ENCODE peak calls at places on chromosomes 5 and 9, in four cellular contexts. One of them, this sample, is unnamed.
A peak's percentile ranks its signal among the peaks of the same experiment; 100 is the strongest.

GRCh38 chr5:160209917-160210316 is 19.4 kb upstream of the FABP6 start:
- DNase-seq in SK-N-SH: no peak
- DNase-seq in body of pancreas: peak; percentile 9
- DNase-seq in left ventricle myocardium inferior: no peak
- DNase-seq in this sample: no peak

GRCh38 chr9:110996436-110997224 is 41.6 kb downstream of the LPAR1 start:
- DNase-seq in body of pancreas: peak; percentile 28
- DNase-seq in left ventricle myocardium inferior: no peak
- DNase-seq in SK-N-SH: no peak
- DNase-seq in this sample: peak; percentile 39

GRCh38 chr9:104858846-104859245 is 69.1 kb downstream of the ABCA1 start:
- DNase-seq in SK-N-SH: no peak
- DNase-seq in left ventricle myocardium inferior: no peak
- DNase-seq in body of pancreas: no peak
- DNase-seq in this sample: no peak

GRCh38 chr9:112439171-112439570 is 47.5 kb upstream of the KIAA1958 start:
- DNase-seq in left ventricle myocardium inferior: no peak
- DNase-seq in body of pancreas: no peak
- DNase-seq in SK-N-SH: no peak
- DNase-seq in this sample: no peak

GRCh38 chr9:83503881-83504280 is 34.3 kb downstream of the FRMD3 start:
- DNase-seq in body of pancreas: no peak
- DNase-seq in left ventricle myocardium inferior: no peak
- DNase-seq in SK-N-SH: no peak
- DNase-seq in this sample: no peak

GRCh38 chr5:37575541-37576489 is 196.7 kb downstream of the WDR70 start:
- DNase-seq in body of pancreas: peak; percentile 10
- DNase-seq in SK-N-SH: no peak
- DNase-seq in left ventricle myocardium inferior: no peak
- DNase-seq in this sample: no peak

GRCh38 chr5:151080620-151081425 is at the start of gene TNIP1:
- DNase-seq in body of pancreas: peak; percentile 94
- DNase-seq in left ventricle myocardium inferior: peak; percentile 97
- DNase-seq in SK-N-SH: peak; percentile 98
- DNase-seq in this sample: peak; percentile 96

GRCh38 chr5:81778642-81779041 is 27.7 kb upstream of the SSBP2 start:
- DNase-seq in body of pancreas: peak; percentile 24
- DNase-seq in left ventricle myocardium inferior: no peak
- DNase-seq in SK-N-SH: no peak
- DNase-seq in this sample: no peak

GRCh38 chr9:35827486-35827885 is 1.0 kb downstream of the FAM221B start:
- DNase-seq in left ventricle myocardium inferior: no peak
- DNase-seq in body of pancreas: no peak
- DNase-seq in SK-N-SH: no peak
- DNase-seq in this sample: no peak

GRCh38 chr9:117737721-117738226 is 33.6 kb downstream of the TLR4 start:
- DNase-seq in SK-N-SH: no peak
- DNase-seq in body of pancreas: no peak
- DNase-seq in left ventricle myocardium inferior: no peak
- DNase-seq in this sample: no peak

GRCh38 chr5:132961887-132962286 is 1.5 kb downstream of the AFF4 start:
- DNase-seq in left ventricle myocardium inferior: no peak
- DNase-seq in body of pancreas: no peak
- DNase-seq in SK-N-SH: no peak
- DNase-seq in this sample: no peak

GRCh38 chr5:104635216-104635615 is 1072.6 kb upstream of the NUDT12 start:
- DNase-seq in SK-N-SH: no peak
- DNase-seq in body of pancreas: no peak
- DNase-seq in left ventricle myocardium inferior: no peak
- DNase-seq in this sample: no peak

GRCh38 chr5:143554918-143555477 is 151.5 kb upstream of the NR3C1 start:
- DNase-seq in body of pancreas: no peak
- DNase-seq in left ventricle myocardium inferior: no peak
- DNase-seq in SK-N-SH: no peak
- DNase-seq in this sample: no peak

GRCh38 chr5:96330532-96331140 is 102.4 kb downstream of the PCSK1 start:
- DNase-seq in left ventricle myocardium inferior: no peak
- DNase-seq in SK-N-SH: no peak
- DNase-seq in body of pancreas: no peak
- DNase-seq in this sample: no peak

GRCh38 chr5:133683646-133684290 is 71.4 kb upstream of the FSTL4 start:
- DNase-seq in left ventricle myocardium inferior: no peak
- DNase-seq in body of pancreas: no peak
- DNase-seq in SK-N-SH: no peak
- DNase-seq in this sample: peak; percentile 14

GRCh38 chr9:89759563-89759962 is 154.8 kb downstream of the GADD45G start:
- DNase-seq in body of pancreas: no peak
- DNase-seq in SK-N-SH: no peak
- DNase-seq in left ventricle myocardium inferior: no peak
- DNase-seq in this sample: no peak

GRCh38 chr5:113061851-113062631 is 85.4 kb downstream of the DCP2 start:
- DNase-seq in left ventricle myocardium inferior: no peak
- DNase-seq in body of pancreas: no peak
- DNase-seq in SK-N-SH: peak; percentile 33
- DNase-seq in this sample: no peak

GRCh38 chr5:90606539-90606938 is 47.9 kb downstream of the ADGRV1 start:
- DNase-seq in SK-N-SH: no peak
- DNase-seq in body of pancreas: no peak
- DNase-seq in left ventricle myocardium inferior: no peak
- DNase-seq in this sample: no peak

GRCh38 chr9:81689343-81690175 is at the start of gene TLE1:
- DNase-seq in body of pancreas: peak; percentile 100
- DNase-seq in left ventricle myocardium inferior: peak; percentile 99
- DNase-seq in SK-N-SH: peak; percentile 95
- DNase-seq in this sample: peak; percentile 99

GRCh38 chr5:38541174-38541724 is 15.2 kb downstream of the LIFR start:
- DNase-seq in SK-N-SH: no peak
- DNase-seq in body of pancreas: no peak
- DNase-seq in left ventricle myocardium inferior: no peak
- DNase-seq in this sample: no peak

GRCh38 chr5:160348080-160348479 is 22.3 kb downstream of the C1QTNF2 start:
- DNase-seq in SK-N-SH: no peak
- DNase-seq in body of pancreas: no peak
- DNase-seq in left ventricle myocardium inferior: no peak
- DNase-seq in this sample: no peak

GRCh38 chr5:82046268-82046621 is 74.4 kb downstream of the ATG10 start:
- DNase-seq in left ventricle myocardium inferior: no peak
- DNase-seq in body of pancreas: no peak
- DNase-seq in SK-N-SH: no peak
- DNase-seq in this sample: no peak

GRCh38 chr5:135230326-135230925 is 168.6 kb downstream of the MACROH2A1 start:
- DNase-seq in left ventricle myocardium inferior: peak; percentile 53
- DNase-seq in body of pancreas: peak; percentile 21
- DNase-seq in SK-N-SH: no peak
- DNase-seq in this sample: no peak

GRCh38 chr5:115463985-115464384 is 80.6 kb downstream of the FEM1C start:
- DNase-seq in body of pancreas: no peak
- DNase-seq in left ventricle myocardium inferior: no peak
- DNase-seq in SK-N-SH: no peak
- DNase-seq in this sample: no peak

GRCh38 chr9:130212543-130213297 is 40.5 kb downstream of the NCS1 start:
- DNase-seq in SK-N-SH: no peak
- DNase-seq in left ventricle myocardium inferior: no peak
- DNase-seq in body of pancreas: no peak
- DNase-seq in this sample: no peak

GRCh38 chr9:129145841-129146292 is 32.2 kb downstream of the IER5L start:
- DNase-seq in left ventricle myocardium inferior: peak; percentile 61
- DNase-seq in body of pancreas: peak; percentile 39
- DNase-seq in SK-N-SH: no peak
- DNase-seq in this sample: no peak

GRCh38 chr5:163467682-163468081 is 7.2 kb downstream of the HMMR start:
- DNase-seq in body of pancreas: no peak
- DNase-seq in SK-N-SH: peak; percentile 24
- DNase-seq in left ventricle myocardium inferior: no peak
- DNase-seq in this sample: no peak

GRCh38 chr5:140176028-140176382 is 1.0 kb downstream of the CYSTM1 start:
- DNase-seq in body of pancreas: no peak
- DNase-seq in SK-N-SH: no peak
- DNase-seq in left ventricle myocardium inferior: no peak
- DNase-seq in this sample: no peak

GRCh38 chr9:95796029-95796428 is 79.5 kb upstream of the ERCC6L2 start:
- DNase-seq in body of pancreas: no peak
- DNase-seq in left ventricle myocardium inferior: no peak
- DNase-seq in SK-N-SH: no peak
- DNase-seq in this sample: no peak

GRCh38 chr5:24823625-24824024 is 178.8 kb upstream of the CDH10 start:
- DNase-seq in SK-N-SH: no peak
- DNase-seq in body of pancreas: no peak
- DNase-seq in left ventricle myocardium inferior: no peak
- DNase-seq in this sample: no peak

GRCh38 chr9:136156216-136157120 is 37.8 kb upstream of the TMEM250 start:
- DNase-seq in body of pancreas: no peak
- DNase-seq in left ventricle myocardium inferior: no peak
- DNase-seq in SK-N-SH: no peak
- DNase-seq in this sample: no peak

GRCh38 chr5:26326153-26326759 is 712.1 kb downstream of the CDH9 start:
- DNase-seq in SK-N-SH: no peak
- DNase-seq in body of pancreas: no peak
- DNase-seq in left ventricle myocardium inferior: no peak
- DNase-seq in this sample: no peak

GRCh38 chr5:26323794-26324193 is 714.6 kb downstream of the CDH9 start:
- DNase-seq in left ventricle myocardium inferior: no peak
- DNase-seq in SK-N-SH: no peak
- DNase-seq in body of pancreas: no peak
- DNase-seq in this sample: no peak

DNA sequence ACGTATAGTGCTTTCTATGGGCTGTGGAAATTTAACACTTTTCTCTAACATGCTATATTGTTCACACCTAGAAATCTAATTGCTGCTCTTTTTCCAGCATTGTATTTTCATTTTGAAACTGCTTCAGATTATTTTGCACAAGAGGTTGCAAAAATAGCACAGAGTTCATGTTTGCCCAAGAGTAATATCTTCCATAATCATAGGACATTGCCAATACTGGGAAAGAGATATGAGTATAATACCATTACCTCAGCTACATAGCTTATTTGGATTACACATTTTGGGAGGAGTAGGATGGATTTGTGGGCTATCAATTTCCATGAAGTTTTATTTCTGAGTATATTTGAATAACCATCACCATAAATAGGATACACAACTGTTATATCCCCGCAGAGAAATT is 717.1 kb downstream of the CDH9 start:
- DNase-seq in body of pancreas: no peak
- DNase-seq in left ventricle myocardium inferior: no peak
- DNase-seq in SK-N-SH: no peak
- DNase-seq in this sample: no peak
- H3K9me3 ChIP-seq in body of pancreas: no peaks in the 10 kb centered on the region
- H3K9me3 ChIP-seq in left ventricle myocardium inferior: peaks cover 3% of the 10 kb centered on the region
- H3K9me3 ChIP-seq in SK-N-SH: no peaks in the 10 kb centered on the region
- H3K9me3 ChIP-seq in this sample: peaks cover 24% of the 10 kb centered on the region

DNA sequence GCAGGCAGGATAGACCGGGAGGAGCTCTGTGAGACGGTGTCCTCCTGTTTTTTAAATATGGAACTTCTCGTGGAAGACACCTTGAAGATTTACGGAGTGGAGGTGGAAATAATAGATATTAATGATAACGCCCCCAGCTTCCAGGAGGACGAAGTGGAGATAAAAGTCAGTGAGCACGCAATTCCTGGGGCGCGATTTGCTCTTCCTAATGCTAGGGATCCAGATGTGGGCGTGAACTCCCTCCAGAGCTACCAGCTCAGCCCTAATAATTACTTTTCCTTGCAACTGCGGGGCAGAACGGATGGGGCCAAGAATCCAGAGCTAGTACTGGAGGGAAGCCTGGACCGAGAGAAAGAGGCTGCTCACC is 621 bp downstream of the PCDHGA11 start:
- DNase-seq in left ventricle myocardium inferior: no peak
- DNase-seq in SK-N-SH: no peak
- DNase-seq in body of pancreas: no peak
- DNase-seq in this sample: no peak
- H3K9me3 ChIP-seq in left ventricle myocardium inferior: peaks cover 99% of the 10 kb centered on the region
- H3K9me3 ChIP-seq in SK-N-SH: peaks cover 23% of the 10 kb centered on the region
- H3K9me3 ChIP-seq in body of pancreas: peaks cover 11% of the 10 kb centered on the region
- H3K9me3 ChIP-seq in this sample: peaks cover 100% of the 10 kb centered on the region

GRCh38 chr9:93464876-93465275 is 11.5 kb upstream of the FAM120AOS start:
- DNase-seq in SK-N-SH: no peak
- DNase-seq in left ventricle myocardium inferior: no peak
- DNase-seq in body of pancreas: no peak
- DNase-seq in this sample: no peak

GRCh38 chr9:93464395-93464794 is 11.0 kb upstream of the FAM120AOS start:
- DNase-seq in body of pancreas: no peak
- DNase-seq in left ventricle myocardium inferior: no peak
- DNase-seq in SK-N-SH: no peak
- DNase-seq in this sample: no peak

GRCh38 chr9:93465853-93466252 is 12.5 kb upstream of the FAM120AOS start:
- DNase-seq in left ventricle myocardium inferior: no peak
- DNase-seq in body of pancreas: peak; percentile 63
- DNase-seq in SK-N-SH: no peak
- DNase-seq in this sample: peak; percentile 54

GRCh38 chr9:93461810-93462209 is 8.4 kb upstream of the FAM120AOS start:
- DNase-seq in SK-N-SH: no peak
- DNase-seq in body of pancreas: no peak
- DNase-seq in left ventricle myocardium inferior: no peak
- DNase-seq in this sample: no peak

GRCh38 chr9:93463638-93464248 is 10.4 kb upstream of the FAM120AOS start:
- DNase-seq in body of pancreas: no peak
- DNase-seq in left ventricle myocardium inferior: no peak
- DNase-seq in SK-N-SH: no peak
- DNase-seq in this sample: no peak
- H3K9me3 ChIP-seq in body of pancreas: no peaks in the 10 kb centered on the region
- H3K9me3 ChIP-seq in left ventricle myocardium inferior: no peaks in the 10 kb centered on the region
- H3K9me3 ChIP-seq in SK-N-SH: no peaks in the 10 kb centered on the region
- H3K9me3 ChIP-seq in this sample: no peaks in the 10 kb centered on the region

GRCh38 chr5:141441571-141442170 is 11.4 kb downstream of the PCDHGA12 start:
- DNase-seq in left ventricle myocardium inferior: peak; percentile 58
- DNase-seq in SK-N-SH: no peak
- DNase-seq in body of pancreas: no peak
- DNase-seq in this sample: no peak

GRCh38 chr5:141437208-141437607 is 6.9 kb downstream of the PCDHGA12 start:
- DNase-seq in SK-N-SH: no peak
- DNase-seq in left ventricle myocardium inferior: no peak
- DNase-seq in body of pancreas: no peak
- DNase-seq in this sample: no peak

GRCh38 chr5:141434006-141434405 is 3.7 kb downstream of the PCDHGA12 start:
- DNase-seq in body of pancreas: no peak
- DNase-seq in SK-N-SH: no peak
- DNase-seq in left ventricle myocardium inferior: no peak
- DNase-seq in this sample: no peak

DNA sequence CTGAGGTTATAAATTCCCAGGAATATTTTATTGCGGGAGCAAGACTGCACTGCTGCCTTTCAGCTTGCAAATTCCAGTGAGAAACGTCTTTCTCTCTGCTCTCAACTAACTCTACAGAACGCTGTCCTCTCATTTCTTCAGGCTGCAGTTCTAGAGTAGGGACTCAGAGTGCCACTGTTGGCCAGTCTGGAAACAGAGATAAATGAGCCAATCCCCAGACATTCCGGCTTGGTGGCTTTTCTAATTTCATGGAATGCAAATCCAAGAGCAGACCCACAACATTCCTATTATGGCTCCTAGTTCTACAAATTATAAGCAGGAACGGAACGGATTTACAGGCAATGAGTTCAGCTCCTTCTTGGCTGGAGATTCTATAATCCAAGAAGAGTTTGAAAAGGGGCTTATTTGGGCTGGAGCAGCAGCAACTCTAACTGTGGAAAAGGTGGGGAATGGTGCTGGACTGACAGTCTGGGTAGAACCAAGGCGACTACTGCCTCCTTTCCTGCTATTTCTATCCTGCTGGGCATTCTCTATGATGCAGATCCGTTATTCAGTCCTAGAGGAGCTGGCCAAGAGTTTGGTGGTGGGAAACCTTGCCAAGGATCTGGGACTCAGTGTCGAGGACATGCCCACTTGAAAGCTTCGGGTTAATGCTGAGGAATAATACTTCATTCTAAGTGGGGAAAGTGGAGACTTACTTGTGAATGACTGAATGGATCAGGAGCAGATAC is 9.3 kb downstream of the PCDHGA12 start:
- DNase-seq in body of pancreas: no peak
- DNase-seq in SK-N-SH: no peak
- DNase-seq in left ventricle myocardium inferior: no peak
- DNase-seq in this sample: no peak
- H3K9me3 ChIP-seq in body of pancreas: no peaks in the 10 kb centered on the region
- H3K9me3 ChIP-seq in SK-N-SH: peaks cover 2% of the 10 kb centered on the region
- H3K9me3 ChIP-seq in left ventricle myocardium inferior: peaks cover 92% of the 10 kb centered on the region
- H3K9me3 ChIP-seq in this sample: peaks cover 13% of the 10 kb centered on the region

This sample was measured in stomach.